ENCODE peak calls at places on chromosomes 1 and 21, in five cellular contexts. One of them, this sample, is unnamed.

GRCh38 chr1:152109998-152110294 is 5.3 kb downstream of the TCHH start:
- DNase-seq in hepatocyte: no peak
- DNase-seq in left lung: no peak
- DNase-seq in NCI-H774: no peak
- DNase-seq in NCI-H2081 treated with DMSO at 0.1 percent for 48 hours: no peak
- DNase-seq in this sample: no peak

GRCh38 chr1:89147707-89148106 is 21.8 kb upstream of the GBP2 start:
- DNase-seq in hepatocyte: no peak
- DNase-seq in left lung: no peak
- DNase-seq in NCI-H774: no peak
- DNase-seq in NCI-H2081 treated with DMSO at 0.1 percent for 48 hours: no peak
- DNase-seq in this sample: no peak

GRCh38 chr1:22450421-22451021 is 1.1 kb upstream of the ZBTB40 start:
- DNase-seq in hepatocyte: no peak
- DNase-seq in left lung: no peak
- DNase-seq in NCI-H774: peak
- DNase-seq in NCI-H2081 treated with DMSO at 0.1 percent for 48 hours: peak
- DNase-seq in this sample: no peak

GRCh38 chr1:246397046-246397445 is 110.0 kb downstream of the SMYD3 start:
- DNase-seq in hepatocyte: no peak
- DNase-seq in left lung: no peak
- DNase-seq in NCI-H774: no peak
- DNase-seq in NCI-H2081 treated with DMSO at 0.1 percent for 48 hours: no peak
- DNase-seq in this sample: peak

GRCh38 chr1:221697924-221698425 is 43.9 kb downstream of the DUSP10 start:
- DNase-seq in hepatocyte: no peak
- DNase-seq in left lung: no peak
- DNase-seq in NCI-H774: no peak
- DNase-seq in NCI-H2081 treated with DMSO at 0.1 percent for 48 hours: no peak
- DNase-seq in this sample: no peak

GRCh38 chr1:87851490-87851889 is 522.8 kb downstream of the LMO4 start:
- DNase-seq in hepatocyte: no peak
- DNase-seq in left lung: no peak
- DNase-seq in NCI-H774: no peak
- DNase-seq in NCI-H2081 treated with DMSO at 0.1 percent for 48 hours: no peak
- DNase-seq in this sample: no peak

GRCh38 chr1:244761279-244761678 is 74.2 kb upstream of the COX20 start:
- DNase-seq in hepatocyte: no peak
- DNase-seq in left lung: no peak
- DNase-seq in NCI-H774: no peak
- DNase-seq in NCI-H2081 treated with DMSO at 0.1 percent for 48 hours: no peak
- DNase-seq in this sample: no peak

GRCh38 chr1:208219659-208220282 is 24.4 kb downstream of the PLXNA2 start:
- DNase-seq in hepatocyte: no peak
- DNase-seq in left lung: peak
- DNase-seq in NCI-H774: no peak
- DNase-seq in NCI-H2081 treated with DMSO at 0.1 percent for 48 hours: no peak
- DNase-seq in this sample: no peak

GRCh38 chr1:89041055-89041707 is 18.5 kb upstream of the GBP3 start:
- DNase-seq in hepatocyte: no peak
- DNase-seq in left lung: no peak
- DNase-seq in NCI-H774: no peak
- DNase-seq in NCI-H2081 treated with DMSO at 0.1 percent for 48 hours: no peak
- DNase-seq in this sample: no peak

GRCh38 chr21:36699546-36700294 is 805 bp downstream of the SIM2 start:
- DNase-seq in hepatocyte: no peak
- DNase-seq in left lung: peak
- DNase-seq in NCI-H774: no peak
- DNase-seq in NCI-H2081 treated with DMSO at 0.1 percent for 48 hours: no peak
- DNase-seq in this sample: no peak

GRCh38 chr21:42113926-42114409 is 42.9 kb downstream of the UMODL1 start:
- DNase-seq in hepatocyte: no peak
- DNase-seq in left lung: no peak
- DNase-seq in NCI-H774: no peak
- DNase-seq in NCI-H2081 treated with DMSO at 0.1 percent for 48 hours: no peak
- DNase-seq in this sample: no peak

GRCh38 chr1:211541715-211542477 is 37.1 kb downstream of the SLC30A1 start:
- DNase-seq in hepatocyte: peak
- DNase-seq in left lung: no peak
- DNase-seq in NCI-H774: no peak
- DNase-seq in NCI-H2081 treated with DMSO at 0.1 percent for 48 hours: no peak
- DNase-seq in this sample: no peak

GRCh38 chr1:229270547-229271447 is at the start of gene RAB4A:
- DNase-seq in hepatocyte: peak
- DNase-seq in left lung: peak
- DNase-seq in NCI-H774: peak
- DNase-seq in NCI-H2081 treated with DMSO at 0.1 percent for 48 hours: peak
- DNase-seq in this sample: peak

GRCh38 chr1:64598100-64598571 is 128.2 kb downstream of the CACHD1 start:
- DNase-seq in hepatocyte: peak
- DNase-seq in left lung: no peak
- DNase-seq in NCI-H774: no peak
- DNase-seq in NCI-H2081 treated with DMSO at 0.1 percent for 48 hours: no peak
- DNase-seq in this sample: no peak

GRCh38 chr1:7550981-7551380 is 220.1 kb upstream of the VAMP3 start:
- DNase-seq in hepatocyte: no peak
- DNase-seq in left lung: no peak
- DNase-seq in NCI-H774: no peak
- DNase-seq in NCI-H2081 treated with DMSO at 0.1 percent for 48 hours: no peak
- DNase-seq in this sample: no peak

GRCh38 chr1:205480349-205481278 is 23.9 kb upstream of the CDK18 start:
- DNase-seq in hepatocyte: no peak
- DNase-seq in left lung: no peak
- DNase-seq in NCI-H774: no peak
- DNase-seq in NCI-H2081 treated with DMSO at 0.1 percent for 48 hours: no peak
- DNase-seq in this sample: no peak

GRCh38 chr1:214715126-214715525 is 112.1 kb downstream of the CENPF start:
- DNase-seq in hepatocyte: no peak
- DNase-seq in left lung: no peak
- DNase-seq in NCI-H774: no peak
- DNase-seq in NCI-H2081 treated with DMSO at 0.1 percent for 48 hours: no peak
- DNase-seq in this sample: no peak

GRCh38 chr1:40640314-40641076 is 25.0 kb downstream of the RIMS3 start:
- DNase-seq in hepatocyte: no peak
- DNase-seq in left lung: no peak
- DNase-seq in NCI-H774: no peak
- DNase-seq in NCI-H2081 treated with DMSO at 0.1 percent for 48 hours: no peak
- DNase-seq in this sample: no peak

GRCh38 chr1:995665-996633 is 3.9 kb downstream of the HES4 start:
- DNase-seq in hepatocyte: peak
- DNase-seq in left lung: peak
- DNase-seq in NCI-H774: no peak
- DNase-seq in NCI-H2081 treated with DMSO at 0.1 percent for 48 hours: no peak
- DNase-seq in this sample: no peak

GRCh38 chr1:247746391-247746935 is 1.5 kb downstream of the OR14A2 start:
- DNase-seq in hepatocyte: no peak
- DNase-seq in left lung: no peak
- DNase-seq in NCI-H774: no peak
- DNase-seq in NCI-H2081 treated with DMSO at 0.1 percent for 48 hours: no peak
- DNase-seq in this sample: no peak

GRCh38 chr1:1754051-1754815 is 24.0 kb downstream of the NADK start:
- DNase-seq in hepatocyte: no peak
- DNase-seq in left lung: peak
- DNase-seq in NCI-H774: no peak
- DNase-seq in NCI-H2081 treated with DMSO at 0.1 percent for 48 hours: no peak
- DNase-seq in this sample: no peak

GRCh38 chr1:56911098-56911497 is 54.7 kb downstream of the C8B start:
- DNase-seq in hepatocyte: peak
- DNase-seq in left lung: no peak
- DNase-seq in NCI-H774: no peak
- DNase-seq in NCI-H2081 treated with DMSO at 0.1 percent for 48 hours: no peak
- DNase-seq in this sample: no peak

GRCh38 chr1:233543338-233544255 is 70.3 kb upstream of the KCNK1 start:
- DNase-seq in hepatocyte: peak
- DNase-seq in left lung: no peak
- DNase-seq in NCI-H774: no peak
- DNase-seq in NCI-H2081 treated with DMSO at 0.1 percent for 48 hours: no peak
- DNase-seq in this sample: no peak

GRCh38 chr1:156319664-156320063 is 18.4 kb downstream of the CCT3 start:
- DNase-seq in hepatocyte: peak
- DNase-seq in left lung: no peak
- DNase-seq in NCI-H774: no peak
- DNase-seq in NCI-H2081 treated with DMSO at 0.1 percent for 48 hours: no peak
- DNase-seq in this sample: peak

GRCh38 chr1:233079586-233079985 is 129.2 kb downstream of the NTPCR start:
- DNase-seq in hepatocyte: no peak
- DNase-seq in left lung: no peak
- DNase-seq in NCI-H774: no peak
- DNase-seq in NCI-H2081 treated with DMSO at 0.1 percent for 48 hours: no peak
- DNase-seq in this sample: no peak